ENCODE peak calls at places on chromosomes 4 and X, in five cellular contexts. One of them, this sample, is unnamed.

GRCh38 chr4:53962516-53963225 is 101.7 kb downstream of the CHIC2 start:
- DNase-seq in astrocyte: peak
- DNase-seq in Caco-2: peak
- DNase-seq in mesothelial cell of epicardium: no peak
- DNase-seq in activated CD8-positive, alpha-beta T cell treated with anti-CD3 and anti-CD28 coated beads for 36 hours: no peak
- DNase-seq in this sample: no peak

GRCh38 chr4:92253550-92253949 is 50.2 kb upstream of the GRID2 start:
- DNase-seq in astrocyte: no peak
- DNase-seq in Caco-2: no peak
- DNase-seq in mesothelial cell of epicardium: no peak
- DNase-seq in activated CD8-positive, alpha-beta T cell treated with anti-CD3 and anti-CD28 coated beads for 36 hours: no peak
- DNase-seq in this sample: no peak

GRCh38 chrX:111259559-111259958 is 10.7 kb downstream of the CAPN6 start:
- DNase-seq in astrocyte: no peak
- DNase-seq in Caco-2: no peak
- DNase-seq in mesothelial cell of epicardium: no peak
- DNase-seq in activated CD8-positive, alpha-beta T cell treated with anti-CD3 and anti-CD28 coated beads for 36 hours: no peak
- DNase-seq in this sample: no peak

GRCh38 chr4:445410-445809 is 53.5 kb downstream of the ZNF721 start:
- DNase-seq in astrocyte: no peak
- DNase-seq in Caco-2: no peak
- DNase-seq in mesothelial cell of epicardium: no peak
- DNase-seq in activated CD8-positive, alpha-beta T cell treated with anti-CD3 and anti-CD28 coated beads for 36 hours: no peak
- DNase-seq in this sample: no peak

GRCh38 chrX:15751160-15751819 is 13.2 kb downstream of the CA5B start:
- DNase-seq in astrocyte: peak
- DNase-seq in Caco-2: no peak
- DNase-seq in mesothelial cell of epicardium: no peak
- DNase-seq in activated CD8-positive, alpha-beta T cell treated with anti-CD3 and anti-CD28 coated beads for 36 hours: peak
- DNase-seq in this sample: no peak

GRCh38 chr4:94804613-94805012 is 46.9 kb downstream of the BMPR1B start:
- DNase-seq in astrocyte: no peak
- DNase-seq in Caco-2: no peak
- DNase-seq in mesothelial cell of epicardium: no peak
- DNase-seq in activated CD8-positive, alpha-beta T cell treated with anti-CD3 and anti-CD28 coated beads for 36 hours: no peak
- DNase-seq in this sample: no peak

GRCh38 chr4:66899422-66900065 is 645.8 kb downstream of the CENPC start:
- DNase-seq in astrocyte: no peak
- DNase-seq in Caco-2: no peak
- DNase-seq in mesothelial cell of epicardium: no peak
- DNase-seq in activated CD8-positive, alpha-beta T cell treated with anti-CD3 and anti-CD28 coated beads for 36 hours: no peak
- DNase-seq in this sample: no peak

GRCh38 chrX:150036181-150036580 is 97.9 kb upstream of the EOLA2 start:
- DNase-seq in astrocyte: peak
- DNase-seq in Caco-2: no peak
- DNase-seq in mesothelial cell of epicardium: no peak
- DNase-seq in activated CD8-positive, alpha-beta T cell treated with anti-CD3 and anti-CD28 coated beads for 36 hours: no peak
- DNase-seq in this sample: no peak

GRCh38 chrX:111719426-111720210 is 38.6 kb downstream of the ALG13 start:
- DNase-seq in astrocyte: peak
- DNase-seq in Caco-2: no peak
- DNase-seq in mesothelial cell of epicardium: no peak
- DNase-seq in activated CD8-positive, alpha-beta T cell treated with anti-CD3 and anti-CD28 coated beads for 36 hours: no peak
- DNase-seq in this sample: no peak

GRCh38 chr4:99946346-99947189 is at the start of gene DNAJB14:
- DNase-seq in astrocyte: peak
- DNase-seq in Caco-2: peak
- DNase-seq in mesothelial cell of epicardium: peak
- DNase-seq in activated CD8-positive, alpha-beta T cell treated with anti-CD3 and anti-CD28 coated beads for 36 hours: peak
- DNase-seq in this sample: peak

GRCh38 chr4:37892641-37893040 is 1.8 kb downstream of the TBC1D1 start:
- DNase-seq in astrocyte: no peak
- DNase-seq in Caco-2: no peak
- DNase-seq in mesothelial cell of epicardium: no peak
- DNase-seq in activated CD8-positive, alpha-beta T cell treated with anti-CD3 and anti-CD28 coated beads for 36 hours: peak
- DNase-seq in this sample: peak

DNA sequence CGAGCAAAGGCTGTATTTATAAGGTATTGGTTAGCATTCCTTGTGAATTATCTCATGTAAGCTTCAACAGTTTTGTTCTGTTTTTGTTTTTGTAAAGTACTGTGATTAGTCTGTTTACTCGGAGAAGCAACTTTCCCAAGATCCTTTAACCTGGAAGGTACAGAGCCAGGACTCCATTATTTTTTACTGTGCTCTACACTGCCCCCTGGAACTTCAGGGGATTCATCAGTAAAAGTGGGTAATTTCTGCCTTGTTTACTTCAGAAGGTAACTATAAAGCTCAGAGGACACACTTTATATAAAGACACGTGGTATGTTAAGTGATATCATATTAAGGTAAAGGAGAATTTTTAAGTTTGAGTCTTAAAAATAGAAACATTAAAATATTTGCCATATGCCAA is 124.9 kb downstream of the IQCM start:
- DNase-seq in astrocyte: no peak
- DNase-seq in Caco-2: no peak
- DNase-seq in mesothelial cell of epicardium: no peak
- DNase-seq in activated CD8-positive, alpha-beta T cell treated with anti-CD3 and anti-CD28 coated beads for 36 hours: no peak
- DNase-seq in this sample: no peak
- TF ChIP-seq CTCF in astrocyte: peak
- TF ChIP-seq CTCF in Caco-2: peak
- TF ChIP-seq CTCF in mesothelial cell of epicardium: no peak
- TF ChIP-seq CTCF in activated CD8-positive, alpha-beta T cell treated with anti-CD3 and anti-CD28 coated beads for 36 hours: no peak
- TF ChIP-seq CTCF in this sample: no peak

DNA sequence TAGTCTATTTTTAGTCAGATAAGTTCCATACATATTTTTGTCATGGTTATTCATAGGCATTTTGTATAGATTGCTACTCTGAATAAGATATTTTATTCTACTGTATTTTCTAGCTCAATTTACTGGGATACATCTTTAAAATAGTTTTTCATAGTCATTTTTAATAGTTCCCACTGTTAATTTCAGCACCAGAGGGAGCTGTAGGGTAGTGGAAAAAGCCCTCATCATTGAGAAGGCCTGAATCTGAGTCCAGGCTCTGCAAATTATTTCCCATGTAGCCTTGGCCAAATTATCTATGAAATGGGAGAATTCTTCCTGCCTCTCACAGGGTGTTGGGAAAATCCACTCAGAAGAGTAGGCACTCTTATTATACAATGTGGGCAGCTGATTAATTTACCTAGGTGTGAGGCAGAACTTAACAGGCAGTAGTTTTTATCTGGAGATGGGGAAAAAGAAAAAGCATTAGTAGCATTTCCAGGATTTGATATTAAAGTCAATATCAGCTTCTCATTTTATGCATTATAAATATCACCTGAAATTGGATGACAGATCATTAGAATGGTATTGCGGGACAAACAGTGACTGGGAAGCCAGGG is 102.9 kb upstream of the PAQR3 start:
- DNase-seq in astrocyte: peak
- DNase-seq in Caco-2: peak
- DNase-seq in mesothelial cell of epicardium: no peak
- DNase-seq in activated CD8-positive, alpha-beta T cell treated with anti-CD3 and anti-CD28 coated beads for 36 hours: no peak
- DNase-seq in this sample: no peak
- TF ChIP-seq CTCF in astrocyte: peak
- TF ChIP-seq CTCF in Caco-2: peak
- TF ChIP-seq CTCF in mesothelial cell of epicardium: peak
- TF ChIP-seq CTCF in activated CD8-positive, alpha-beta T cell treated with anti-CD3 and anti-CD28 coated beads for 36 hours: no peak
- TF ChIP-seq CTCF in this sample: peak

DNA sequence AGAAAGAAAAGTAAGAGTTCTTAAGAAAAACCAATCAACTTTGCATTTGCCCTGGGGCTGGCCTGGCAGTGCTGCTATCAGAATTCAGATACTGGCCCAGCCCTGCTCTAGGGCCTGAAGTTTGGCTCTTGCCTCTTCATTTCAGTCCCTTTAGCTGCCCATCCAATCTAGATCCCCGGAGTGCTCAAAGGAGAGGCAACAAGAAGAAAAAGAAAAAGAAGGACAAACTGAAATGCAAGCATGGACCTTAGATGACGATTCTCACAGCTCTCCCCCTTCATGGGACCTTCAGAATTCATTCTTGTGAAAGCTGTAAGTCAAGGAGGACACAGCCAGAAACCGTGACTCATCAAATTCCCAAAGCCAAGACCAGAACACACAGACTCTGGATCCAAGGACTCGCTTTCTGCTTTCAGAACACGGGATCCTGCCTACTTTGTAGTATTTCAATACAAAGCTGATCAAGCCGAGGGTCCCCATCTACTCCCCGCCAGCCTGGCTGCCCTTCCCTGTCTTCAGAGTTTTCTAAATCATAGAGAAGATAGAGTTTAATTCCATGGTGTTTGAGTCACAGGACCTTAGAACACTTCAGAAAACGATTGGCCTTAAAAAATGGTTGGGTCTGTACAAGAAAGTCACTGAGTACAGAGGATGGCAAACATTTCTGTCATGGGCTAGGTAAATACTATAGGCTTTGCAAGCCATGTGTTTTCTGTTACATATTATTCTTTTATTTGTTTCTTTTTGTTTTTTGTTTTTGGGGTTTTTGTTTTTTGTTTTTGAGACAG is 103.7 kb downstream of the RBM47 start:
- DNase-seq in astrocyte: peak
- DNase-seq in Caco-2: peak
- DNase-seq in mesothelial cell of epicardium: no peak
- DNase-seq in activated CD8-positive, alpha-beta T cell treated with anti-CD3 and anti-CD28 coated beads for 36 hours: no peak
- DNase-seq in this sample: no peak
- TF ChIP-seq CTCF in astrocyte: no peak
- TF ChIP-seq CTCF in Caco-2: no peak
- TF ChIP-seq CTCF in mesothelial cell of epicardium: no peak
- TF ChIP-seq CTCF in activated CD8-positive, alpha-beta T cell treated with anti-CD3 and anti-CD28 coated beads for 36 hours: no peak
- TF ChIP-seq CTCF in this sample: no peak

GRCh38 chr4:151408630-151409469 is at the start of gene FHIP1A:
- DNase-seq in astrocyte: peak
- DNase-seq in Caco-2: peak
- DNase-seq in mesothelial cell of epicardium: peak
- DNase-seq in activated CD8-positive, alpha-beta T cell treated with anti-CD3 and anti-CD28 coated beads for 36 hours: peak
- DNase-seq in this sample: peak
- TF ChIP-seq CTCF in astrocyte: no peak
- TF ChIP-seq CTCF in Caco-2: no peak
- TF ChIP-seq CTCF in mesothelial cell of epicardium: no peak
- TF ChIP-seq CTCF in activated CD8-positive, alpha-beta T cell treated with anti-CD3 and anti-CD28 coated beads for 36 hours: no peak
- TF ChIP-seq CTCF in this sample: no peak

GRCh38 chrX:105191878-105192277 is 28.6 kb downstream of the TEX13A start:
- DNase-seq in astrocyte: no peak
- DNase-seq in Caco-2: peak
- DNase-seq in mesothelial cell of epicardium: no peak
- DNase-seq in activated CD8-positive, alpha-beta T cell treated with anti-CD3 and anti-CD28 coated beads for 36 hours: no peak
- DNase-seq in this sample: peak
- TF ChIP-seq CTCF in astrocyte: peak
- TF ChIP-seq CTCF in Caco-2: no peak
- TF ChIP-seq CTCF in mesothelial cell of epicardium: peak
- TF ChIP-seq CTCF in activated CD8-positive, alpha-beta T cell treated with anti-CD3 and anti-CD28 coated beads for 36 hours: no peak
- TF ChIP-seq CTCF in this sample: no peak

GRCh38 chr4:20318011-20318898 is 66.5 kb downstream of the SLIT2 start:
- DNase-seq in astrocyte: no peak
- DNase-seq in Caco-2: no peak
- DNase-seq in mesothelial cell of epicardium: no peak
- DNase-seq in activated CD8-positive, alpha-beta T cell treated with anti-CD3 and anti-CD28 coated beads for 36 hours: no peak
- DNase-seq in this sample: no peak

GRCh38 chr4:20317424-20317985 is 65.8 kb downstream of the SLIT2 start:
- DNase-seq in astrocyte: peak
- DNase-seq in Caco-2: no peak
- DNase-seq in mesothelial cell of epicardium: no peak
- DNase-seq in activated CD8-positive, alpha-beta T cell treated with anti-CD3 and anti-CD28 coated beads for 36 hours: no peak
- DNase-seq in this sample: no peak

GRCh38 chr4:20311863-20312262 is 60.2 kb downstream of the SLIT2 start:
- DNase-seq in astrocyte: peak
- DNase-seq in Caco-2: no peak
- DNase-seq in mesothelial cell of epicardium: no peak
- DNase-seq in activated CD8-positive, alpha-beta T cell treated with anti-CD3 and anti-CD28 coated beads for 36 hours: no peak
- DNase-seq in this sample: no peak

GRCh38 chr4:20318899-20319291 is 67.2 kb downstream of the SLIT2 start:
- DNase-seq in astrocyte: no peak
- DNase-seq in Caco-2: no peak
- DNase-seq in mesothelial cell of epicardium: no peak
- DNase-seq in activated CD8-positive, alpha-beta T cell treated with anti-CD3 and anti-CD28 coated beads for 36 hours: no peak
- DNase-seq in this sample: no peak

DNA sequence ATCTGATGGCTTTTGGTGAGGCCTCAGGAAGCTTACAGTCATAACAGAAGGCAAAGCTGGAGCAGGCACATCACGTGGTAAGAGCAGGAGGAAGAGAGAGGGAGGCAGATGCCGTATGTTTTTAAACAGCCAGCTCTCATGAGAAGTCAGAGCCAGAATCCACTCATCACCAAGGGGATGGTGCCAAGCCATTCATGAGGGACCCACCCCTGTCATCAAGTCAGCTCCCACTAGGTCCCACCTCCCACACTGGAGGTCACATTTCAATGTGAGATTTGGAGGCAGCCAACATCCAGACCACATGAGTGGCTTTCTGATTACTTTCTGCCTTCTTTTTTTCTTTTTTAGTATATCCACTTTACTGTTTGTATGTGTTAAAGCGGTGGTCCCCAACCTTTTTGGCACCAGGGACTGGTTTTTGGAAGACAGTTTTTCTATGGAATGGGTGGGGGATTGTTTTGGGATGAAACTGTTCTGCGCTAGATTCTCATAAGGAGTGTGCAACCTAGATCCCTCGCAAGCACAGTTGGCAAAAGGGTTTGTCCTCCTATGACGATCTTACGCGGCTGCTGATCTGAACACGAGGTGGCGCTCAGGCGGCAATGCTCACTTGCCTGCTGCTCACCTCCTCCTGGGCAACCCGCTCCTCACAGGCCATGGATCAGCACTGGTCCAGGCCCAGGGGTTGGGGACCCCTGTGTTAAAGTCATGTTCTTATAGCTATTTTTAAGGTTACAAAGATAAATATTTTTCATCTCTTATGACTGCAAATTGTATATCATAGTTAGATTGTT is 61.7 kb downstream of the SLIT2 start:
- DNase-seq in astrocyte: no peak
- DNase-seq in Caco-2: peak
- DNase-seq in mesothelial cell of epicardium: no peak
- DNase-seq in activated CD8-positive, alpha-beta T cell treated with anti-CD3 and anti-CD28 coated beads for 36 hours: peak
- DNase-seq in this sample: no peak
- TF ChIP-seq CTCF in astrocyte: no peak
- TF ChIP-seq CTCF in Caco-2: peak
- TF ChIP-seq CTCF in mesothelial cell of epicardium: no peak
- TF ChIP-seq CTCF in activated CD8-positive, alpha-beta T cell treated with anti-CD3 and anti-CD28 coated beads for 36 hours: no peak
- TF ChIP-seq CTCF in this sample: peak

DNA sequence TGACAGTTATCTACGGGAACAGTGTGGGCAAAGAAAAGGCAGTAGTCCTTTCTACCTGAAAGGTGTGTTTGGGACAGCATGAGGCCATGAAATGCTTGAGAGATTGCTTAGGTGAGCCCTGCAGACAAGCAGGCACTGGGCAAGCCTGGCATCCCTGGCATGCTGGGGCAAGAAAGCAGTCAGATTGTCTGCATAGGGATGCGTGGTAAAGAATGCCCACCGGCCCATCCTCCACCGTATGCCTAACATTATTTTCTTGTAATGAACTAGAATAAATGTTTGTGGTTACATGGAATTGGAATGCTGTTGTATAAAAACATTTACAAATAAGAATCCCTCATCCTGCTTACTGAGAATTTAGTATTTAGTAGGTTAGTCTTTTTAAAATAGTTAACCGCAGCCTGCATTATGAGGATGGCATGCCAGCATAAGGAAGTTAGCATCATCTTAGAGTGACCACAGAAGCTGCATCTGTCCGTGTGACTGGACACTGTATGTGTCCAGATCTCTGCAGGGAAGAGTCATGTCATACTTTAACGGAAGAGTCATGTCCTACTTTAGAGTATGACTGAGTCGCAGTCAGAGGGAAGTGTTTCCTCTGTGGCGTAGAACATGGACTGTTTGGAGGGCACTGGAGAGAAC is 18.9 kb downstream of the ZBTB49 start:
- DNase-seq in astrocyte: peak
- DNase-seq in Caco-2: no peak
- DNase-seq in mesothelial cell of epicardium: no peak
- DNase-seq in activated CD8-positive, alpha-beta T cell treated with anti-CD3 and anti-CD28 coated beads for 36 hours: no peak
- DNase-seq in this sample: no peak
- TF ChIP-seq CTCF in astrocyte: no peak
- TF ChIP-seq CTCF in Caco-2: no peak
- TF ChIP-seq CTCF in mesothelial cell of epicardium: no peak
- TF ChIP-seq CTCF in activated CD8-positive, alpha-beta T cell treated with anti-CD3 and anti-CD28 coated beads for 36 hours: no peak
- TF ChIP-seq CTCF in this sample: no peak

This sample was measured in GM10248.